ENCODE peak calls at places on chromosomes 12 and 14, in six cellular contexts. N is AG09309, L is neural progenitor cell, A is sigmoid colon, R is GM06990, D is coronary artery. V is an unnamed sample.

GRCh38 chr12:57657744-57658143 is 24.7 kb upstream of the B4GALNT1 start:
- DNase-seq in N (no peak), A (peak), D (no peak), R (no peak), L (no peak), V (no peak)

GRCh38 chr14:62592877-62593276 is 452.4 kb downstream of the KCNH5 start:
- DNase-seq in L (no peak), D (no peak), R (no peak), A (no peak), N (no peak), V (no peak)

GRCh38 chr12:121110211-121110940 is 22.3 kb upstream of the P2RX7 start:
- DNase-seq in A (peak), D (no peak), N (peak), R (peak), L (peak), V (no peak)

GRCh38 chr12:88855301-88855700 is 275.0 kb upstream of the KITLG start:
- DNase-seq in N (no peak), A (no peak), L (no peak), R (no peak), D (no peak), V (no peak)

GRCh38 chr12:50103767-50104321 is at the start of gene GPD1:
- DNase-seq in D (no peak), N (no peak), R (no peak), A (peak), L (peak), V (no peak)

GRCh38 chr14:39395555-39396254 is 36.5 kb downstream of the FBXO33 start:
- DNase-seq in D (no peak), A (no peak), N (no peak), R (peak), L (no peak), V (no peak)

GRCh38 chr12:110649341-110649847 is 35.5 kb downstream of the TCTN1 start:
- DNase-seq in A (no peak), N (no peak), R (no peak), L (peak), D (no peak), V (no peak)

GRCh38 chr12:84128117-84128991 is 784.2 kb downstream of the SLC6A15 start:
- DNase-seq in A (no peak), R (no peak), N (no peak), D (no peak), L (no peak), V (no peak)

GRCh38 chr14:36856095-36856878 is 194.6 kb downstream of the PAX9 start:
- DNase-seq in N (no peak), A (no peak), D (no peak), R (no peak), L (no peak), V (no peak)

GRCh38 chr14:98114122-98114895 is 1157.7 kb downstream of the BCL11B start:
- DNase-seq in L (peak), N (no peak), A (no peak), R (no peak), D (no peak), V (no peak)

GRCh38 chr12:106919910-106920544 is 35.7 kb upstream of the TMEM263 start:
- DNase-seq in L (peak), N (peak), D (no peak), A (no peak), R (no peak), V (peak)

GRCh38 chr12:112170376-112170775 is 45.0 kb downstream of the TRAFD1 start:
- DNase-seq in R (no peak), A (no peak), D (no peak), L (peak), N (no peak), V (no peak)

GRCh38 chr12:22164101-22164500 is 118.1 kb downstream of the CMAS start:
- DNase-seq in L (no peak), R (no peak), D (no peak), N (no peak), A (no peak), V (no peak)

GRCh38 chr12:57666897-57667296 is 27.0 kb upstream of the OS9 start:
- DNase-seq in A (no peak), N (no peak), R (no peak), D (no peak), L (no peak), V (no peak)

GRCh38 chr14:68961361-68961760 is 17.7 kb downstream of the ACTN1 start:
- DNase-seq in N (no peak), L (no peak), R (no peak), D (no peak), A (no peak), V (no peak)

GRCh38 chr12:48814313-48815280 is 3.7 kb upstream of the CACNB3 start:
- DNase-seq in A (peak), D (peak), N (no peak), R (peak), L (peak), V (no peak)

GRCh38 chr12:111754671-111755070 is 12.1 kb upstream of the ALDH2 start:
- DNase-seq in R (no peak), L (no peak), A (no peak), D (no peak), N (no peak), V (no peak)

GRCh38 chr12:119804011-119804641 is 73.0 kb downstream of the CIT start:
- DNase-seq in N (no peak), D (peak), A (peak), L (peak), R (peak), V (no peak)

GRCh38 chr12:95169368-95169767 is 47.9 kb downstream of the FGD6 start:
- DNase-seq in L (peak), N (peak), R (no peak), D (no peak), A (no peak), V (peak)

GRCh38 chr12:1619599-1619998 is 9.4 kb upstream of the WNT5B start:
- DNase-seq in N (no peak), L (no peak), A (no peak), R (peak), D (no peak), V (no peak)

GRCh38 chr12:69027411-69027811 is 94.4 kb upstream of the CPM start:
- DNase-seq in L (no peak), R (no peak), N (no peak), A (no peak), D (no peak), V (no peak)

GRCh38 chr12:39441963-39442894 is 691 bp downstream of the KIF21A start:
- DNase-seq in A (peak), L (peak), R (peak), D (peak), N (no peak), V (peak)

GRCh38 chr12:39660101-39660500 is 40.5 kb upstream of the ABCD2 start:
- DNase-seq in L (peak), D (no peak), A (no peak), N (no peak), R (no peak), V (no peak)

GRCh38 chr14:33765251-33765650 is 185.6 kb downstream of the EGLN3 start:
- DNase-seq in A (no peak), D (no peak), R (no peak), N (no peak), L (peak), V (no peak)

GRCh38 chr14:54322668-54323380 is 74.0 kb upstream of the CDKN3 start:
- DNase-seq in L (no peak), N (no peak), D (no peak), R (no peak), A (no peak), V (no peak)

GRCh38 chr12:12811343-12811742 is 1.8 kb upstream of the DDX47 start:
- DNase-seq in D (no peak), A (no peak), R (no peak), N (no peak), L (no peak), V (no peak)

GRCh38 chr12:46983959-46984833 is 95.2 kb upstream of the PCED1B start:
- DNase-seq in L (peak), D (no peak), R (no peak), N (no peak), A (no peak), V (no peak)

GRCh38 chr12:48004039-48004940 is at the start of gene COL2A1:
- DNase-seq in A (no peak), L (peak), R (no peak), N (no peak), D (no peak), V (no peak)

GRCh38 chr14:105491366-105492006 is 440 bp downstream of the TEDC1 start:
- DNase-seq in A (peak), N (no peak), D (peak), L (peak), R (peak), V (no peak)

DNA sequence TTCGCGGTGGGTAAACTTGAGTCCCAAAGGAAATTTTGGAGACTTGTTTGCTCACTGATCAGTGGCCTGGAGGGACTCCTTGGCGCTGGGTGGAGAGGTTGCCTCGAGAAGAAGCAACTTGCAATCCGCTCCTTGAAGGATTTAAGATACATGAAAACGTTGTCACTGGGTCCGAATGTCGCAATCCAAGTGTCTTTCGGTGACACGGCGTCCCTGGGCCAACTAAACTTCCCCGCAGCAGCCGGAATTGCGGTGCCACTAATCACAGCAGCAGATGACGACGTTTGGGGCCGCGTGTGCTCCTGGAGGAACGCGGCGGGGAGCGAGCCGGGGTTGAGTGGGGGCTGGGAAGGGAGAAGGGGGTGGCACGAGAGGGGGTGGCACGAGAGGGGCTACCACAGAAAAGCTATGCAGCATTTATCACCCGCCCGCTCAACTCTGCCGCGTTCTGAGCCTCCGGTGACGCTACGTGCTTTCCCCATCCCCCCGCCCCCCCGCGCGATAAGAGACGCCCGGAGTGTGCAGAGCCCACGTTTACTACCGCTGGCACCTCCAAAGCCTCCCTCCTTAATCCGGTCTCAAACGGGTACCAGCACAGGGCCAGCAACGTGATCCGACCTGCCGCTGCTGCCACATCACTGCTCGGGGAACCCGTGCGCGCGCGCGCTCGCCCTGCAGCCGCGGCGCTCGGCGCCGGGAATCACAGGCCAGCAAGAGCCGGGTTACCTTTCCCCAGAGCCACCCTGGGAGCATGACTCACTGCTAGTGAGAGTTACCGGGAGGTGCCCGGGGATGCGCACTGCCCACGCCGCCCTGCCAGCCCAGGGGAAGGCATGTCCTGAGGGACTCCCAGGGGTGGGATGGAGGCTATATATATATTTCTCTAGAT is 858 bp upstream of the BHLHE41 start:
- DNase-seq in R (peak), D (peak), N (no peak), A (peak), L (peak), V (no peak)
- TF ChIP-seq CTCF in R (no peak), D (no peak), N (no peak), A (no peak), L (no peak), V (no peak)

DNA sequence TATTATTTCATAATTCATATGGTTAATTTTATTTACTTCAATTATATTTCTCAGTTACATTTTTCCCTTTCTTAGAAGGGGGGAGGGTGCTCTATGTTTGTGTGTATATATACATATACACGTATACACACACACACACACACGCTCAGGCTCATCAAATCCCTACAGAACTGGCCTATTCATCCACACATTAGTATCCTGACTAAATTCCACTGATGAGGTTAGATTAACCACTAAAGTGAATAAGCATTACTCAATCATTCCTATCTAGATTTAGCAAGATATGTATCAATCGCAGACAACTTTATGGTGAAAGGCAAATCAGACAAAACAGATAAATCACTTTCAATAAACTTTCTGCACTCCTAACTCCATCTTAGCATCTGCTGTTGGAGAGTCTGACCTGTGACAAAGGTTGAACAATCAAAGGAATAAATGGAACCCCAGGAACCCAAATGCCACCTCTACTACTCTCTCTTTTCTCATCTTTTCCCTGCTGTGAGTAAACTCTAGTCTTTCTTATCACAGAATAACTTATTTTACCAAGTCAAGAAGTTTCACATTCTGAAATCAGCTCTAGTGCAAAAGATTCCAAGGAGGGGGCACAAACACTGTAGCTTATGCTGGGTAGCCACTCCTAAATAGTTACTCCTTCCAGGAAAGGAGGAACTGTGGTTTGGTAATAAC is 67.6 kb downstream of the RALGAPA1 start:
- DNase-seq in A (no peak), R (no peak), L (no peak), N (no peak), D (no peak), V (no peak)
- H3K4me3 ChIP-seq in A (no peak), R (no peak), L (no peak), N (no peak), D (no peak), V (no peak)

GRCh38 chr14:91573894-91574837 is 64.1 kb upstream of the PPP4R3A start:
- DNase-seq in L (peak), R (peak), D (peak), N (peak), A (peak), V (no peak)
- TF ChIP-seq CTCF in L (no peak), R (no peak), D (no peak), N (no peak), A (no peak), V (no peak)

GRCh38 chr12:31444801-31445200 is 118.9 kb upstream of the SINHCAF start:
- DNase-seq in D (no peak), R (no peak), A (no peak), N (no peak), L (no peak), V (no peak)

GRCh38 chr12:31440134-31440533 is 114.2 kb upstream of the SINHCAF start:
- DNase-seq in L (no peak), A (no peak), R (no peak), D (no peak), N (no peak), V (no peak)

DNA sequence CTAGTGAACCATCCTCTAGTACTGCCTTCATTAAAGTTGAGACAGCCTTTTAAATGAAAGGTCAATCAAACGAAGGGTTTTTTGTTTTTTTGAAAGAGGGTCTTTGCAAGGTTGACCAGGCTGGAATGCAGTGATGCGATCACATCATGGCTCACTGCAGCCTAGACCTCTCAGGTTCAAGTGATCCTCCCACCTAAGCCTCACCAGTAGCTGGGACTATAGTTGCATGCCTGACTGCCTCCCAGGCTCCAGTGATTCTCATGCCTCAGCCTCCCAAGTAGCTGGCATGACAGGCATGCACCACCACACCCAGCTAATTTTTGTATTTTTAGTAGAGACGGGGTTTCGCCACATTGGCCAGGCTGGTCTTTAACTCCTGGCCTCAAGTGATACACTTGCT is 114.6 kb upstream of the SINHCAF start:
- DNase-seq in R (no peak), A (no peak), D (no peak), L (no peak), N (no peak), V (peak)
- H3K4me3 ChIP-seq in R (no peak), A (no peak), D (no peak), L (no peak), N (no peak), V (no peak)

GRCh38 chr12:131330106-131330820 is 376.6 kb downstream of the ADGRD1 start:
- DNase-seq in D (no peak), N (no peak), R (no peak), A (no peak), L (no peak), V (no peak)

GRCh38 chr12:131331148-131331750 is 377.5 kb downstream of the ADGRD1 start:
- DNase-seq in R (no peak), A (no peak), L (no peak), D (no peak), N (no peak), V (no peak)

GRCh38 chr12:131332224-131332623 is 378.5 kb downstream of the ADGRD1 start:
- DNase-seq in A (no peak), L (no peak), N (no peak), R (no peak), D (peak), V (no peak)

GRCh38 chr12:131323879-131324278 is 370.2 kb downstream of the ADGRD1 start:
- DNase-seq in N (no peak), A (no peak), R (no peak), L (no peak), D (no peak), V (no peak)

DNA sequence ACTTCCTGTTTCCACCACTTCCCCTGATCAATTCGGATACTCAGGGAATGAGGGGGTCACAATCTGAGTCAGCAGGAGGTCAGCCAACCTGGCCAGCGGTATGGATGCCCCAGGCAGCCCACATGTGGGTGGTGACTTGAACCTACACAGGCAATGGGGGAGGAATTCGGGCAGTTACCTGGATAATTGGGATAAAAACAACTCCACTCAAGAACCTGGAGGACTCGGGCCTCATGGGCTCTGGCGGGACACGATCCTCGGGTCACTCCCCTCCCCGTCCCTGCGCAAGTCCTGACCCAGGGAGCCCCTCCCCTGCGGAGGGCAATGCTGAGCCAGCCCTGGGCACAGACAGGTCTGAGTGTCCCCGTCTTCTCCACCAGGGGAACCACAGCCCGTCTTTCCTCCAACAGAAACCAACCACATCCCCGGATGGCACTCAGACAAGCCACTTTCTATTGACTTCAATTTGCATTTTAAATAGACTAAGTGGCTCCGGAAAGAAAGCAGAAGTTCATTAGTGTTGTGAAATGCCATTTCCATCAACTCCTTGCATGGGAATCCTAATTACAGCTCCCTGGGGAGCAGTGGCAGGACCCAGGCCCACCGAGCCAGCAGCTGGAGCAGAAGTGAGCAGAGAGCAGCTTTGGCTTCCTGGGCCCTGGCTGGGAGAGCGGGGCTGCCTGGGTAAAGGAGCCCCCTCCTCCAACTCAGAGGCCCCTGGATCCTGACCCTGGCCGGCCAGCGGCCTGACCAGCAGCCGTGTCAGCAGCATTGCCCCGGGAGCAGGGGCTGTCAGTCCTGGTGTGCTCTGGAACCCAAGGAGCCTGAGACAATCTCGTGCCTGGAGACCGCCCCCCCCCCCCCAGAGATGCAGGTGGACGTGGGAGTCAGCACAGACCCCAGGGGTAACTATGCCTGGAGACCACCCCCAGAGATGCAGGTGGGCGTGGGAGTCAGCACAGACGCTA is 374.1 kb downstream of the ADGRD1 start:
- DNase-seq in D (no peak), L (no peak), N (no peak), R (no peak), A (no peak), V (no peak)
- TF ChIP-seq CTCF in D (no peak), L (peak), N (no peak), R (peak), A (no peak), V (no peak)

V was measured in epithelial cell of proximal tubule.